ENCODE peak calls at places on chromosome 9, in four cellular contexts. One of them, this sample, is unnamed.

GRCh38 chr9:101226803-101227202 is 158.0 kb downstream of the BAAT start:
- DNase-seq in lower lobe of right lung: no peak
- DNase-seq in transverse colon: no peak
- DNase-seq in D341Med: no peak
- DNase-seq in this sample: no peak

GRCh38 chr9:94802795-94803194 is 76.3 kb downstream of the AOPEP start:
- DNase-seq in lower lobe of right lung: no peak
- DNase-seq in D341Med: no peak
- DNase-seq in transverse colon: no peak
- DNase-seq in this sample: peak

GRCh38 chr9:135550344-135550918 is 4.5 kb downstream of the OBP2A start:
- DNase-seq in transverse colon: no peak
- DNase-seq in D341Med: no peak
- DNase-seq in lower lobe of right lung: no peak
- DNase-seq in this sample: no peak

GRCh38 chr9:134807726-134808125 is 72.9 kb upstream of the FCN2 start:
- DNase-seq in lower lobe of right lung: no peak
- DNase-seq in transverse colon: no peak
- DNase-seq in D341Med: no peak
- DNase-seq in this sample: peak

GRCh38 chr9:134757206-134757975 is 115.8 kb downstream of the COL5A1 start:
- DNase-seq in transverse colon: no peak
- DNase-seq in D341Med: no peak
- DNase-seq in lower lobe of right lung: no peak
- DNase-seq in this sample: no peak

GRCh38 chr9:135402739-135403695 is 76.6 kb upstream of the PPP1R26 start:
- DNase-seq in lower lobe of right lung: no peak
- DNase-seq in transverse colon: no peak
- DNase-seq in D341Med: no peak
- DNase-seq in this sample: no peak

GRCh38 chr9:136975624-136976023 is 1.7 kb upstream of the PTGDS start:
- DNase-seq in lower lobe of right lung: peak
- DNase-seq in D341Med: no peak
- DNase-seq in transverse colon: no peak
- DNase-seq in this sample: no peak

GRCh38 chr9:93087971-93088655 is 7.9 kb upstream of the CARD19 start:
- DNase-seq in lower lobe of right lung: peak
- DNase-seq in D341Med: peak
- DNase-seq in transverse colon: no peak
- DNase-seq in this sample: no peak

GRCh38 chr9:136900556-136900955 is 14.2 kb downstream of the TRAF2 start:
- DNase-seq in transverse colon: no peak
- DNase-seq in lower lobe of right lung: no peak
- DNase-seq in D341Med: no peak
- DNase-seq in this sample: no peak

GRCh38 chr9:116168231-116168630 is 14.6 kb downstream of the PAPPA start:
- DNase-seq in transverse colon: no peak
- DNase-seq in lower lobe of right lung: no peak
- DNase-seq in D341Med: no peak
- DNase-seq in this sample: no peak

GRCh38 chr9:99169982-99170761 is 51.6 kb downstream of the ALG2 start:
- DNase-seq in lower lobe of right lung: no peak
- DNase-seq in D341Med: no peak
- DNase-seq in transverse colon: no peak
- DNase-seq in this sample: no peak

GRCh38 chr9:111959468-111959941 is 62.9 kb downstream of the UGCG start:
- DNase-seq in D341Med: no peak
- DNase-seq in lower lobe of right lung: peak
- DNase-seq in transverse colon: peak
- DNase-seq in this sample: peak

GRCh38 chr9:94951591-94952115 is 225.2 kb downstream of the AOPEP start:
- DNase-seq in lower lobe of right lung: no peak
- DNase-seq in D341Med: no peak
- DNase-seq in transverse colon: peak
- DNase-seq in this sample: no peak

GRCh38 chr9:112870556-112870955 is 20.1 kb downstream of the SLC46A2 start:
- DNase-seq in lower lobe of right lung: no peak
- DNase-seq in D341Med: no peak
- DNase-seq in transverse colon: no peak
- DNase-seq in this sample: no peak

GRCh38 chr9:134319306-134320194 is 6.7 kb upstream of the RXRA start:
- DNase-seq in lower lobe of right lung: peak
- DNase-seq in D341Med: no peak
- DNase-seq in transverse colon: no peak
- DNase-seq in this sample: no peak